ENCODE peak calls at places on chromosome 12, in seven cellular contexts. X, B, N, F, J, Y and V are unnamed samples.

GRCh38 chr12:68364893-68365725 is 32.9 kb upstream of the MDM1 start:
- DNase-seq in X (peak; percentile 14), N (peak; percentile 98), F (peak; percentile 99), Y (peak; percentile 84), J (peak; percentile 55), B (peak; percentile 98), V (no peak)

GRCh38 chr12:87953257-87953860 is 75.8 kb downstream of the C12orf50 start:
- DNase-seq in Y (no peak), X (no peak), B (no peak), N (peak; percentile 62), J (no peak), F (peak; percentile 64), V (no peak)

GRCh38 chr12:122886161-122886560 is 9.8 kb downstream of the VPS37B start:
- DNase-seq in Y (no peak), N (no peak), J (no peak), X (no peak), F (no peak), B (no peak), V (no peak)

GRCh38 chr12:51874486-51874885 is 13.4 kb upstream of the ANKRD33 start:
- DNase-seq in F (no peak), N (no peak), X (no peak), Y (no peak), J (no peak), B (no peak), V (no peak)

GRCh38 chr12:58728397-58728796 is 191.9 kb downstream of the LRIG3 start:
- DNase-seq in X (no peak), B (no peak), N (peak; percentile 27), Y (no peak), F (no peak), J (no peak), V (no peak)

GRCh38 chr12:52521581-52522266 is 1.5 kb upstream of the KRT5 start:
- DNase-seq in Y (no peak), X (peak; percentile 8), J (no peak), F (no peak), B (no peak), N (peak; percentile 91), V (no peak)

GRCh38 chr12:121955258-121956040 is 37.1 kb downstream of the CFAP251 start:
- DNase-seq in F (peak; percentile 56), X (no peak), J (no peak), N (peak; percentile 31), Y (no peak), B (no peak), V (no peak)

GRCh38 chr12:92403210-92404175 is 257.8 kb upstream of the BTG1 start:
- DNase-seq in B (no peak), X (no peak), F (peak; percentile 7), Y (peak; percentile 88), J (no peak), N (no peak), V (no peak)

GRCh38 chr12:95169368-95169767 is 47.9 kb downstream of the FGD6 start:
- DNase-seq in X (no peak), B (peak; percentile 38), N (peak; percentile 60), F (peak; percentile 67), Y (no peak), J (no peak), V (no peak)

GRCh38 chr12:106226884-106227640 is 20.8 kb downstream of the CKAP4 start:
- DNase-seq in N (peak; percentile 78), Y (no peak), B (peak; percentile 53), X (no peak), J (no peak), F (peak; percentile 74), V (no peak)

GRCh38 chr12:68565391-68565903 is 45.3 kb upstream of the RAP1B start:
- DNase-seq in Y (no peak), F (peak; percentile 54), B (no peak), N (peak; percentile 59), J (no peak), X (no peak), V (no peak)

GRCh38 chr12:53937596-53938275 is 895 bp upstream of the HOXC13 start:
- DNase-seq in F (no peak), Y (no peak), B (no peak), X (no peak), N (no peak), J (no peak), V (no peak)

GRCh38 chr12:128205758-128206157 is 61.2 kb upstream of the TMEM132C start:
- DNase-seq in J (no peak), N (no peak), F (no peak), X (no peak), B (no peak), Y (no peak), V (no peak)

GRCh38 chr12:70691018-70691672 is 53.9 kb upstream of the PTPRB start:
- DNase-seq in J (no peak), F (peak; percentile 64), B (no peak), N (no peak), X (no peak), Y (no peak), V (no peak)

GRCh38 chr12:104998423-104999346 is 12.6 kb downstream of the NOPCHAP1 start:
- DNase-seq in N (no peak), X (no peak), F (no peak), B (no peak), Y (no peak), J (no peak), V (no peak)

GRCh38 chr12:20657496-20657895 is 37.6 kb upstream of the SLCO1C1 start:
- DNase-seq in B (no peak), F (no peak), X (no peak), N (no peak), Y (no peak), J (no peak), V (no peak)

GRCh38 chr12:5073838-5074237 is 30.2 kb downstream of the KCNA5 start:
- DNase-seq in J (no peak), F (peak; percentile 17), B (no peak), Y (no peak), X (no peak), N (no peak), V (no peak)

GRCh38 chr12:10027311-10028099 is 3.0 kb upstream of the CLEC9A start:
- DNase-seq in J (no peak), Y (no peak), N (peak; percentile 89), X (no peak), B (peak; percentile 50), F (no peak), V (no peak)

GRCh38 chr12:115934046-115934445 is 343.4 kb downstream of the MED13L start:
- DNase-seq in F (no peak), B (no peak), J (no peak), Y (no peak), N (no peak), X (no peak), V (no peak)

GRCh38 chr12:89227774-89228173 is 124.5 kb downstream of the DUSP6 start:
- DNase-seq in J (no peak), B (no peak), F (no peak), N (no peak), Y (no peak), X (no peak), V (no peak)

GRCh38 chr12:10363665-10363921 is 26.2 kb downstream of the KLRK1 start:
- DNase-seq in F (no peak), X (no peak), N (no peak), J (no peak), Y (no peak), B (no peak), V (no peak)

GRCh38 chr12:54526800-54527630 is 22.4 kb upstream of the PDE1B start:
- DNase-seq in N (peak; percentile 58), B (no peak), F (peak; percentile 41), J (no peak), X (peak; percentile 48), Y (no peak), V (no peak)

GRCh38 chr12:108804361-108804949 is 52.9 kb downstream of the SSH1 start:
- DNase-seq in X (no peak), F (peak; percentile 97), J (no peak), Y (no peak), N (no peak), B (no peak), V (no peak)

GRCh38 chr12:91189526-91189925 is 6.9 kb upstream of the DCN start:
- DNase-seq in Y (no peak), X (no peak), B (no peak), F (peak; percentile 72), J (no peak), N (peak; percentile 57), V (no peak)

GRCh38 chr12:55743131-55743921 is 404 bp downstream of the GDF11 start:
- DNase-seq in F (peak; percentile 74), Y (peak; percentile 69), N (peak; percentile 63), J (peak; percentile 48), X (peak; percentile 39), B (peak; percentile 66), V (peak; percentile 69)
- TF ChIP-seq CTCF in F (peak; percentile 2), Y (peak; percentile 30), N (no peak), J (no peak), X (no peak), B (no peak), V (no peak)

GRCh38 chr12:41891226-41891625 is 253.4 kb downstream of the GXYLT1 start:
- DNase-seq in J (no peak), F (no peak), B (no peak), N (no peak), Y (no peak), X (no peak), V (no peak)

GRCh38 chr12:41888285-41888684 is 256.4 kb downstream of the GXYLT1 start:
- DNase-seq in N (no peak), J (no peak), Y (no peak), X (no peak), F (no peak), B (no peak), V (no peak)

GRCh38 chr12:41897593-41897992 is 247.1 kb downstream of the GXYLT1 start:
- DNase-seq in Y (no peak), J (no peak), B (no peak), X (no peak), F (no peak), N (no peak), V (no peak)

DNA sequence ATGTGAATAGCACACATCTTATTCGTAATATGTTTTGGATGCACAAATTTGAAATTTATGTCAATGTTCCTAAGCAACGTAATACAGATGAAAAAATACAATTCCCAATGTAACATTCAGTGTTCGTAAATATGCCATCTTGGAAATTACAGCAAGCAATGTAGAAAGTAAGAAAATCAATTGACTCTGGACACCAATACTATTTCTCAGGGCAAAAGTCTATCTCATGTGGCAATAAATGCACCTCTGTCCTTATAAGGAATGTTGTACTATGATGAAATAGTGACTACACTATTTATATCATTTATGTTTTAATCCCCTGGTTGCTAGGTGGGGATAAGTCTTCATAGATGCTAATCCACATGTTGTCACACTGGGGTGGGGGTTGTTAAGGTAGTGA is 251.2 kb downstream of the GXYLT1 start:
- DNase-seq in J (no peak), N (no peak), Y (no peak), F (no peak), B (no peak), X (no peak), V (no peak)
- TF ChIP-seq CTCF in J (no peak), N (no peak), Y (no peak), F (no peak), B (no peak), X (no peak), V (no peak)

GRCh38 chr12:117119592-117120198 is 20.5 kb upstream of the TESC start:
- DNase-seq in Y (no peak), X (peak; percentile 28), F (no peak), N (peak; percentile 63), B (no peak), J (no peak), V (no peak)
- TF ChIP-seq CTCF in Y (peak; percentile 87), X (peak; percentile 78), F (peak; percentile 66), N (peak; percentile 73), B (peak; percentile 47), J (no peak), V (peak; percentile 62)

GRCh38 chr12:111901182-111901581 is 59.2 kb downstream of the MAPKAPK5 start:
- DNase-seq in F (no peak), B (no peak), N (no peak), X (no peak), Y (no peak), J (no peak), V (no peak)
- TF ChIP-seq CTCF in F (no peak), B (no peak), N (no peak), X (no peak), Y (no peak), J (no peak), V (no peak)